ENCODE peak calls at places on chromosomes 11 and 22, in four cellular contexts. E is HepG2, G is PC-9, C is fibroblast of lung. N is an unnamed sample.

GRCh38 chr11:36363361-36364272 is 67.5 kb downstream of the PRR5L start:
- DNase-seq in E (no peak), G (peak; percentile 30), C (peak; percentile 83), N (peak; percentile 37)

GRCh38 chr22:49014227-49015201 is 813.2 kb downstream of the BRD1 start:
- DNase-seq in E (no peak), G (no peak), C (no peak), N (no peak)

GRCh38 chr22:49090853-49091135 is 736.9 kb downstream of the BRD1 start:
- DNase-seq in E (no peak), G (no peak), C (no peak), N (no peak)

GRCh38 chr11:31968774-31969433 is 122.0 kb upstream of the RCN1 start:
- DNase-seq in E (no peak), G (no peak), C (peak; percentile 91), N (no peak)

GRCh38 chr22:30309981-30310672 is 16.6 kb downstream of the TBC1D10A start:
- DNase-seq in E (no peak), G (no peak), C (peak; percentile 65), N (peak; percentile 36)

GRCh38 chr11:10930224-10930960 is 72.5 kb upstream of the ZBED5 start:
- DNase-seq in E (no peak), G (no peak), C (peak; percentile 40), N (no peak)

GRCh38 chr11:47442514-47442913 is 6.4 kb downstream of the RAPSN start:
- DNase-seq in E (no peak), G (no peak), C (no peak), N (no peak)

GRCh38 chr11:110295487-110296225 is 758 bp downstream of the RDX start:
- DNase-seq in E (no peak), G (peak; percentile 45), C (peak; percentile 55), N (peak; percentile 8)

GRCh38 chr22:17672417-17672991 is 33.9 kb downstream of the BCL2L13 start:
- DNase-seq in E (no peak), G (no peak), C (peak; percentile 81), N (no peak)

GRCh38 chr11:28822596-28822995 is 714.4 kb downstream of the METTL15 start:
- DNase-seq in E (no peak), G (no peak), C (peak; percentile 46), N (no peak)

GRCh38 chr11:12215192-12215591 is 104.8 kb downstream of the MICAL2 start:
- DNase-seq in E (no peak), G (no peak), C (no peak), N (no peak)

GRCh38 chr11:94553938-94554337 is 10.2 kb downstream of the FUT4 start:
- DNase-seq in E (no peak), G (peak; percentile 22), C (peak; percentile 74), N (peak; percentile 28)

GRCh38 chr22:48746789-48747425 is 1080.8 kb downstream of the BRD1 start:
- DNase-seq in E (no peak), G (no peak), C (no peak), N (no peak)

GRCh38 chr11:3867209-3868071 is 12.0 kb downstream of the STIM1 start:
- DNase-seq in E (peak; percentile 28), G (no peak), C (peak; percentile 12), N (peak; percentile 64)

GRCh38 chr11:22634897-22635629 is 9.4 kb upstream of the FANCF start:
- DNase-seq in E (peak; percentile 96), G (peak; percentile 22), C (peak; percentile 20), N (peak; percentile 91)

GRCh38 chr11:117226388-117227385 is 5.2 kb downstream of the PCSK7 start:
- DNase-seq in E (peak; percentile 81), G (peak; percentile 39), C (peak; percentile 64), N (peak; percentile 87)

GRCh38 chr22:38338772-38339379 is 21.6 kb upstream of the CSNK1E start:
- DNase-seq in E (no peak), G (no peak), C (no peak), N (no peak)

GRCh38 chr11:15159085-15159484 is 44.4 kb downstream of the INSC start:
- DNase-seq in E (no peak), G (no peak), C (peak; percentile 11), N (peak; percentile 6)

GRCh38 chr22:31764785-31765184 is 11.0 kb downstream of the DEPDC5 start:
- DNase-seq in E (no peak), G (no peak), C (no peak), N (no peak)

GRCh38 chr22:39960791-39961746 is 872 bp downstream of the TMA7B start:
- DNase-seq in E (no peak), G (no peak), C (peak; percentile 99), N (peak; percentile 64)

GRCh38 chr11:67376421-67376820 is 3.0 kb upstream of the CLCF1 start:
- DNase-seq in E (no peak), G (no peak), C (no peak), N (no peak)

GRCh38 chr11:122085264-122085663 is 30.8 kb downstream of the BLID start:
- DNase-seq in E (no peak), G (no peak), C (peak; percentile 96), N (no peak)

GRCh38 chr22:43401233-43401632 is 10.6 kb upstream of the MPPED1 start:
- DNase-seq in E (no peak), G (no peak), C (no peak), N (no peak)

GRCh38 chr22:50191041-50191740 is 5.5 kb downstream of the TRABD start:
- DNase-seq in E (no peak), G (no peak), C (no peak), N (peak; percentile 58)

GRCh38 chr22:17855891-17856290 is 81.6 kb upstream of the BID start:
- DNase-seq in E (no peak), G (no peak), C (no peak), N (no peak)

GRCh38 chr11:16989554-16989953 is 24.7 kb downstream of the PLEKHA7 start:
- DNase-seq in E (no peak), G (no peak), C (no peak), N (peak; percentile 67)

GRCh38 chr11:16985297-16985696 is 28.9 kb downstream of the PLEKHA7 start:
- DNase-seq in E (peak; percentile 74), G (no peak), C (no peak), N (peak; percentile 90)

GRCh38 chr11:16987205-16987568 is 27.0 kb downstream of the PLEKHA7 start:
- DNase-seq in E (no peak), G (peak; percentile 67), C (no peak), N (peak; percentile 96)

GRCh38 chr11:16984229-16984628 is 30.0 kb downstream of the PLEKHA7 start:
- DNase-seq in E (no peak), G (no peak), C (no peak), N (no peak)

DNA sequence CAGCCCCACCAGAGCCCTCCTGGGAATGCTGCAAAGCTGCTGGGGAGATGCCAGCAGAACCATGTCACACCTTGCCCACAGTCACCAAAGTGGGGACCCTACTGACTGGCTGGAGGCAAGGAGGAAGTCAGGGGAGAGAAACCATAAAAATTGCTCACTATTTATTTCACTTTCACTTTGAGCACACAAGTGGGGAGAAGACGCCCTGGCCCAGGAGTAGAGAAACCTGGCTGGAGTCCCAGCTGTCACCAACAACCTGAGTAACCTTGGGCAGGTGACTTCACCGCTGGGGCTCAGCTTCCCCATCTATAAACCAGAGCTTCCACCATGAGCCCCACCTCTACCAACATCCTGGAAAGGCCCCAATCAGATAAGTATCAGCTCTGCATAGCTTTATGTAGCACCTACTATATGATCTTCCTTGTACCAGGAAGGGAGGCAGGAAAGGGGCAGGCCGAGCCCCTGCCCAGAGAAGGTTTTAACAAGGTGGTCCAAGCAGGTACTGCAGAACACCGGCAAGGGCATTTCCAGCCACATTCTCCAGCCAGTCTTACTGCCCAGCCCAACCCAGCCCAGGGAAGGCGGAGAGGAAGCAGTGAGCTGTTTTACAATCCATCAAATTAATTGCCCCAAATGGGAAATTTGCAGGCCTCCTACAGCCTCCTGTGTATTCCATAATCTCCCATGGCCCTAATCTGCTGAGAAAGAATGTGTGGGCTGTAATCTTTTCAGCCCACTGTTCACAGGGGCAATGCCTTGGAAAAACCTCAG is 27.6 kb downstream of the PLEKHA7 start:
- DNase-seq in E (no peak), G (peak; percentile 81), C (no peak), N (peak; percentile 100)
- H3K4me3 ChIP-seq in E (no peak overlapping the region), G (peak overlapping the region; percentile 28), C (no peak overlapping the region), N (no peak overlapping the region)

DNA sequence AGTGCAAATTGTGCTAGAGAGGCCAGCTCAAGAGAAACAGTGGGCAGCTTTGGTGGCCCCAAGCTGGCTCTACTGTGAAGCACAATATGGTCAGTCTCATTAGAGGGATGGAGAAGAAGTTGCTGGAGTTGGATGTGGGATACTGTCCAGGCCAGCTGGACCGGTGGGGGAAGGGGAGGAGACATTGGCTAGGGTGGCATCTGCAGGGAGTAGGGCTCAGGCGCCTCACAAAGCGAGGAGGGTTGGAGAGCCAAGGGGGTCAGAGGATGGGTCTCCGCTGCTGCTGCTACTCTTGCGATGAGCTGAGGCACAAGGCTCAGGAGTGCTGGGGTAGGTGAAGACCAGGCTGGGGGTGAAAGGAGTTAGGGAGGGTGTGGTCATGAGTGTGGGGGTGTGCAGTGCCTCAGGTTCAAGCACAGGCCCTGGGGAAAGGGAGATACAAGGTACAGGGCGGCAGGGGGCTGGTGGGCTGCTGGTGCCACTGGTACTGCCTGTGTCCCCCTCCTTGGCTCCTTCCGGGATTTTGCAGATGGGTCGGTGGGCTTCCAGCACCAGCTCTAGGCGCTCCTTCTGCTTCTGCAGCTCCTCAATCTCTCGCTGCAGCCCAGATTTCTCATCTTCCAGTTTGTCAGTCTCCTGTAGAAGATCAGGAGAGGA is 2.3 kb downstream of the CCDC85B start:
- DNase-seq in E (no peak), G (no peak), C (no peak), N (no peak)
- H3K4me1 ChIP-seq in E (peaks cover 51% of the 10 kb centered on the region), G (peaks cover 39% of the 10 kb centered on the region), C (peaks cover 28% of the 10 kb centered on the region), N (peaks cover under 1% of the 10 kb centered on the region)

GRCh38 chr22:27905638-27906037 is 13.4 kb downstream of the PITPNB start:
- DNase-seq in E (no peak), G (no peak), C (no peak), N (no peak)

GRCh38 chr22:27911329-27911728 is 7.7 kb downstream of the PITPNB start:
- DNase-seq in E (no peak), G (no peak), C (no peak), N (no peak)

GRCh38 chr22:27903805-27904473 is 15.1 kb downstream of the PITPNB start:
- DNase-seq in E (no peak), G (no peak), C (peak; percentile 50), N (no peak)

GRCh38 chr22:27906241-27906640 is 12.8 kb downstream of the PITPNB start:
- DNase-seq in E (no peak), G (no peak), C (peak; percentile 48), N (no peak)
- H3K36me3 ChIP-seq in E (peaks cover 8% of the 10 kb centered on the region), G (peaks cover 49% of the 10 kb centered on the region), C (peaks cover 8% of the 10 kb centered on the region), N (peaks cover 5% of the 10 kb centered on the region)

DNA sequence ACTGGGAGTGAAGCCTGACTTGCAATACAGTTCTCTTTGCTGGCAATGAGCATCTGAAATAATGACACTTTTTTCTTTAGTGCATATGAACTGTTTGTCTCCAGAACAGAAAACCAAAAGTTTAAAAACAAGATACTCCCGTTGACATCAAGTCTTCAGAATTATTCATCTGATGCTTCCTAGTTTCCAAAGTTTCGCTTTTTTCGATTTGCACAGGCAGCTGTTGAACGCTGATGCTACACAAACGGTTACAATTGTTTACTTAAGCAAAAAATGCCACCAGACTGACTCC is 612 bp upstream of the BIRC2 start:
- DNase-seq in E (no peak), G (no peak), C (no peak), N (no peak)
- H3K4me3 ChIP-seq in E (peak overlapping the region; percentile 96), G (peak overlapping the region; percentile 69), C (peak overlapping the region; percentile 78), N (peak overlapping the region; percentile 72)

GRCh38 chr11:86814775-86815174 is 14.4 kb downstream of the PRSS23 start:
- DNase-seq in E (no peak), G (no peak), C (peak; percentile 72), N (no peak)

GRCh38 chr11:86811637-86812321 is 11.4 kb downstream of the PRSS23 start:
- DNase-seq in E (no peak), G (peak; percentile 52), C (peak; percentile 81), N (peak; percentile 86)

GRCh38 chr11:86812322-86812670 is 12.0 kb downstream of the PRSS23 start:
- DNase-seq in E (no peak), G (no peak), C (no peak), N (no peak)

GRCh38 chr11:86815726-86816125 is 15.4 kb downstream of the PRSS23 start:
- DNase-seq in E (no peak), G (no peak), C (no peak), N (no peak)

GRCh38 chr11:86812981-86813380 is 12.6 kb downstream of the PRSS23 start:
- DNase-seq in E (no peak), G (no peak), C (no peak), N (no peak)
- H3K4me1 ChIP-seq in E (no peaks in the 10 kb centered on the region), G (peaks cover 28% of the 10 kb centered on the region), C (peaks cover 19% of the 10 kb centered on the region), N (peaks cover 3% of the 10 kb centered on the region)